ENCODE peak calls at places on chromosomes 4 and X, in six cellular contexts. One of them, this sample, is unnamed.

GRCh38 chrX:34918856-34919255 is 23.7 kb upstream of the FAM47B start:
- DNase-seq in AG08396: peak; percentile 28
- DNase-seq in iris pigment epithelial cell: peak; percentile 72
- DNase-seq in stimulated activated naive CD4-positive, alpha-beta T cell: no peak
- DNase-seq in EH: peak; percentile 70
- DNase-seq in DMS53: peak; percentile 84
- DNase-seq in this sample: peak; percentile 72

GRCh38 chr4:38805530-38806145 is 1.0 kb upstream of the TLR1 start:
- DNase-seq in AG08396: no peak
- DNase-seq in EH: peak; percentile 32
- DNase-seq in iris pigment epithelial cell: peak; percentile 10
- DNase-seq in stimulated activated naive CD4-positive, alpha-beta T cell: no peak
- DNase-seq in DMS53: no peak
- DNase-seq in this sample: no peak

GRCh38 chrX:67624324-67624723 is 80.5 kb downstream of the AR start:
- DNase-seq in DMS53: no peak
- DNase-seq in stimulated activated naive CD4-positive, alpha-beta T cell: no peak
- DNase-seq in iris pigment epithelial cell: no peak
- DNase-seq in AG08396: no peak
- DNase-seq in EH: no peak
- DNase-seq in this sample: no peak

GRCh38 chr4:48255959-48256342 is 13.7 kb downstream of the TEC start:
- DNase-seq in EH: no peak
- DNase-seq in AG08396: no peak
- DNase-seq in iris pigment epithelial cell: no peak
- DNase-seq in DMS53: no peak
- DNase-seq in stimulated activated naive CD4-positive, alpha-beta T cell: no peak
- DNase-seq in this sample: no peak

GRCh38 chr4:37793562-37793961 is 32.9 kb upstream of the PGM2 start:
- DNase-seq in iris pigment epithelial cell: peak; percentile 15
- DNase-seq in AG08396: peak; percentile 14
- DNase-seq in stimulated activated naive CD4-positive, alpha-beta T cell: peak; percentile 12
- DNase-seq in DMS53: peak; percentile 74
- DNase-seq in EH: peak; percentile 29
- DNase-seq in this sample: peak; percentile 28

GRCh38 chr4:156778093-156778492 is 193.5 kb downstream of the PDGFC start:
- DNase-seq in AG08396: no peak
- DNase-seq in DMS53: no peak
- DNase-seq in iris pigment epithelial cell: peak; percentile 76
- DNase-seq in stimulated activated naive CD4-positive, alpha-beta T cell: no peak
- DNase-seq in EH: peak; percentile 43
- DNase-seq in this sample: no peak

GRCh38 chrX:139423186-139423585 is 107.4 kb upstream of the F9 start:
- DNase-seq in DMS53: no peak
- DNase-seq in EH: no peak
- DNase-seq in iris pigment epithelial cell: no peak
- DNase-seq in AG08396: no peak
- DNase-seq in stimulated activated naive CD4-positive, alpha-beta T cell: no peak
- DNase-seq in this sample: no peak

GRCh38 chr4:71110499-71110898 is 117.0 kb downstream of the DCK start:
- DNase-seq in DMS53: peak; percentile 87
- DNase-seq in EH: no peak
- DNase-seq in iris pigment epithelial cell: no peak
- DNase-seq in AG08396: no peak
- DNase-seq in stimulated activated naive CD4-positive, alpha-beta T cell: no peak
- DNase-seq in this sample: no peak

GRCh38 chr4:180041576-180041975 is 2201.6 kb upstream of the TENM3 start:
- DNase-seq in iris pigment epithelial cell: no peak
- DNase-seq in EH: no peak
- DNase-seq in AG08396: no peak
- DNase-seq in stimulated activated naive CD4-positive, alpha-beta T cell: no peak
- DNase-seq in DMS53: no peak
- DNase-seq in this sample: no peak

GRCh38 chr4:25861951-25862410 is 807 bp downstream of the SEL1L3 start:
- DNase-seq in iris pigment epithelial cell: peak; percentile 38
- DNase-seq in stimulated activated naive CD4-positive, alpha-beta T cell: no peak
- DNase-seq in AG08396: peak; percentile 45
- DNase-seq in EH: peak; percentile 64
- DNase-seq in DMS53: peak; percentile 67
- DNase-seq in this sample: peak; percentile 59

GRCh38 chr4:139175647-139176298 is 1.2 kb downstream of the ELF2 start:
- DNase-seq in iris pigment epithelial cell: no peak
- DNase-seq in stimulated activated naive CD4-positive, alpha-beta T cell: no peak
- DNase-seq in DMS53: no peak
- DNase-seq in EH: no peak
- DNase-seq in AG08396: no peak
- DNase-seq in this sample: peak; percentile 44

GRCh38 chrX:48616575-48616974 is 19.3 kb downstream of the WDR13 start:
- DNase-seq in DMS53: no peak
- DNase-seq in AG08396: no peak
- DNase-seq in iris pigment epithelial cell: no peak
- DNase-seq in EH: no peak
- DNase-seq in stimulated activated naive CD4-positive, alpha-beta T cell: no peak
- DNase-seq in this sample: no peak

GRCh38 chr4:8092282-8092681 is 66.3 kb downstream of the ABLIM2 start:
- DNase-seq in AG08396: no peak
- DNase-seq in DMS53: no peak
- DNase-seq in iris pigment epithelial cell: no peak
- DNase-seq in stimulated activated naive CD4-positive, alpha-beta T cell: no peak
- DNase-seq in EH: no peak
- DNase-seq in this sample: no peak

GRCh38 chr4:11765849-11766453 is 337.3 kb upstream of the HS3ST1 start:
- DNase-seq in EH: peak; percentile 6
- DNase-seq in stimulated activated naive CD4-positive, alpha-beta T cell: no peak
- DNase-seq in iris pigment epithelial cell: peak; percentile 35
- DNase-seq in AG08396: peak; percentile 6
- DNase-seq in DMS53: peak; percentile 82
- DNase-seq in this sample: peak; percentile 77

GRCh38 chr4:26746742-26747351 is 113.8 kb upstream of the STIM2 start:
- DNase-seq in DMS53: peak; percentile 27
- DNase-seq in EH: no peak
- DNase-seq in stimulated activated naive CD4-positive, alpha-beta T cell: no peak
- DNase-seq in iris pigment epithelial cell: no peak
- DNase-seq in AG08396: no peak
- DNase-seq in this sample: no peak

GRCh38 chr4:112099701-112100289 is 45.5 kb upstream of the FAM241A start:
- DNase-seq in DMS53: peak; percentile 68
- DNase-seq in stimulated activated naive CD4-positive, alpha-beta T cell: no peak
- DNase-seq in EH: peak; percentile 67
- DNase-seq in iris pigment epithelial cell: peak; percentile 65
- DNase-seq in AG08396: peak; percentile 25
- DNase-seq in this sample: peak; percentile 84

GRCh38 chr4:128782875-128783614 is 26.5 kb upstream of the JADE1 start:
- DNase-seq in stimulated activated naive CD4-positive, alpha-beta T cell: no peak
- DNase-seq in DMS53: no peak
- DNase-seq in AG08396: peak; percentile 50
- DNase-seq in EH: peak; percentile 45
- DNase-seq in iris pigment epithelial cell: peak; percentile 79
- DNase-seq in this sample: no peak

GRCh38 chrX:154411981-154412340 is 622 bp downstream of the TAFAZZIN start:
- DNase-seq in DMS53: peak; percentile 77
- DNase-seq in stimulated activated naive CD4-positive, alpha-beta T cell: no peak
- DNase-seq in iris pigment epithelial cell: peak; percentile 52
- DNase-seq in EH: peak; percentile 49
- DNase-seq in AG08396: peak; percentile 62
- DNase-seq in this sample: peak; percentile 66

GRCh38 chr4:121370729-121371325 is 10.0 kb downstream of the QRFPR start:
- DNase-seq in iris pigment epithelial cell: peak; percentile 42
- DNase-seq in AG08396: peak; percentile 39
- DNase-seq in stimulated activated naive CD4-positive, alpha-beta T cell: no peak
- DNase-seq in EH: peak; percentile 46
- DNase-seq in DMS53: peak; percentile 63
- DNase-seq in this sample: peak; percentile 79

GRCh38 chr4:126784966-126785580 is 847.7 kb upstream of the INTU start:
- DNase-seq in EH: peak; percentile 43
- DNase-seq in AG08396: no peak
- DNase-seq in DMS53: no peak
- DNase-seq in stimulated activated naive CD4-positive, alpha-beta T cell: no peak
- DNase-seq in iris pigment epithelial cell: no peak
- DNase-seq in this sample: no peak

GRCh38 chr4:6427439-6428090 is 44.8 kb downstream of the PPP2R2C start:
- DNase-seq in DMS53: no peak
- DNase-seq in iris pigment epithelial cell: no peak
- DNase-seq in stimulated activated naive CD4-positive, alpha-beta T cell: no peak
- DNase-seq in AG08396: no peak
- DNase-seq in EH: no peak
- DNase-seq in this sample: no peak

GRCh38 chr4:163263601-163264000 is 68.8 kb downstream of the NPY1R start:
- DNase-seq in EH: no peak
- DNase-seq in iris pigment epithelial cell: no peak
- DNase-seq in stimulated activated naive CD4-positive, alpha-beta T cell: no peak
- DNase-seq in AG08396: no peak
- DNase-seq in DMS53: no peak
- DNase-seq in this sample: no peak

GRCh38 chr4:117447925-117448324 is 362.5 kb upstream of the TRAM1L1 start:
- DNase-seq in iris pigment epithelial cell: no peak
- DNase-seq in DMS53: peak; percentile 43
- DNase-seq in stimulated activated naive CD4-positive, alpha-beta T cell: no peak
- DNase-seq in EH: no peak
- DNase-seq in AG08396: no peak
- DNase-seq in this sample: peak; percentile 52

GRCh38 chr4:56909083-56909981 is 1.6 kb downstream of the REST start:
- DNase-seq in DMS53: peak; percentile 51
- DNase-seq in iris pigment epithelial cell: peak; percentile 65
- DNase-seq in stimulated activated naive CD4-positive, alpha-beta T cell: peak; percentile 40
- DNase-seq in EH: peak; percentile 76
- DNase-seq in AG08396: peak; percentile 74
- DNase-seq in this sample: peak; percentile 59

GRCh38 chr4:157114671-157115070 is 38.7 kb downstream of the GLRB start:
- DNase-seq in AG08396: no peak
- DNase-seq in iris pigment epithelial cell: no peak
- DNase-seq in EH: no peak
- DNase-seq in stimulated activated naive CD4-positive, alpha-beta T cell: no peak
- DNase-seq in DMS53: no peak
- DNase-seq in this sample: no peak

GRCh38 chr4:41575665-41576064 is 37.7 kb downstream of the LIMCH1 start:
- DNase-seq in iris pigment epithelial cell: no peak
- DNase-seq in AG08396: no peak
- DNase-seq in DMS53: peak; percentile 21
- DNase-seq in stimulated activated naive CD4-positive, alpha-beta T cell: no peak
- DNase-seq in EH: no peak
- DNase-seq in this sample: no peak

GRCh38 chr4:87973283-87974169 is 2.0 kb upstream of the SPP1 start:
- DNase-seq in stimulated activated naive CD4-positive, alpha-beta T cell: no peak
- DNase-seq in DMS53: peak; percentile 66
- DNase-seq in AG08396: peak; percentile 43
- DNase-seq in iris pigment epithelial cell: peak; percentile 64
- DNase-seq in EH: peak; percentile 96
- DNase-seq in this sample: peak; percentile 83

GRCh38 chrX:10165580-10166247 is 8.9 kb downstream of the CLCN4 start:
- DNase-seq in DMS53: no peak
- DNase-seq in iris pigment epithelial cell: no peak
- DNase-seq in stimulated activated naive CD4-positive, alpha-beta T cell: no peak
- DNase-seq in AG08396: no peak
- DNase-seq in EH: no peak
- DNase-seq in this sample: no peak

GRCh38 chrX:155967653-155968052 is 29.8 kb upstream of the IL9R start:
- DNase-seq in AG08396: no peak
- DNase-seq in EH: no peak
- DNase-seq in iris pigment epithelial cell: no peak
- DNase-seq in stimulated activated naive CD4-positive, alpha-beta T cell: no peak
- DNase-seq in DMS53: no peak
- DNase-seq in this sample: no peak

GRCh38 chr4:23039813-23040212 is 347.1 kb downstream of the GBA3 start:
- DNase-seq in DMS53: no peak
- DNase-seq in AG08396: no peak
- DNase-seq in iris pigment epithelial cell: no peak
- DNase-seq in EH: peak; percentile 49
- DNase-seq in stimulated activated naive CD4-positive, alpha-beta T cell: no peak
- DNase-seq in this sample: no peak

GRCh38 chr4:40377462-40378385 is 42.6 kb downstream of the CHRNA9 start:
- DNase-seq in AG08396: no peak
- DNase-seq in DMS53: peak; percentile 89
- DNase-seq in EH: peak; percentile 36
- DNase-seq in stimulated activated naive CD4-positive, alpha-beta T cell: no peak
- DNase-seq in iris pigment epithelial cell: peak; percentile 31
- DNase-seq in this sample: peak; percentile 81

GRCh38 chrX:118347131-118347530 is 1.2 kb downstream of the WDR44 start:
- DNase-seq in DMS53: peak; percentile 35
- DNase-seq in iris pigment epithelial cell: peak; percentile 77
- DNase-seq in EH: peak; percentile 73
- DNase-seq in AG08396: peak; percentile 26
- DNase-seq in stimulated activated naive CD4-positive, alpha-beta T cell: no peak
- DNase-seq in this sample: peak; percentile 33

GRCh38 chr4:107153228-107153627 is 117.1 kb upstream of the DKK2 start:
- DNase-seq in iris pigment epithelial cell: no peak
- DNase-seq in stimulated activated naive CD4-positive, alpha-beta T cell: no peak
- DNase-seq in AG08396: no peak
- DNase-seq in DMS53: no peak
- DNase-seq in EH: peak; percentile 29
- DNase-seq in this sample: peak; percentile 35

GRCh38 chr4:2172161-2172560 is 69.8 kb downstream of the HAUS3 start:
- DNase-seq in stimulated activated naive CD4-positive, alpha-beta T cell: no peak
- DNase-seq in DMS53: no peak
- DNase-seq in AG08396: no peak
- DNase-seq in EH: no peak
- DNase-seq in iris pigment epithelial cell: no peak
- DNase-seq in this sample: no peak

GRCh38 chrX:103629295-103630170 is 758 bp downstream of the TCEAL1 start:
- DNase-seq in iris pigment epithelial cell: peak; percentile 62
- DNase-seq in EH: peak; percentile 76
- DNase-seq in stimulated activated naive CD4-positive, alpha-beta T cell: peak; percentile 0
- DNase-seq in AG08396: peak; percentile 36
- DNase-seq in DMS53: peak; percentile 78
- DNase-seq in this sample: peak; percentile 51

GRCh38 chr4:139562067-139562684 is 6.2 kb upstream of the SETD7 start:
- DNase-seq in stimulated activated naive CD4-positive, alpha-beta T cell: no peak
- DNase-seq in EH: no peak
- DNase-seq in AG08396: no peak
- DNase-seq in iris pigment epithelial cell: no peak
- DNase-seq in DMS53: no peak
- DNase-seq in this sample: no peak